ENCODE peak calls at places on chromosomes 1 and 21, in five cellular contexts. C, S, V, N and D are unnamed samples.

GRCh38 chr1:103110701-103111100 is 2.4 kb upstream of the COL11A1 start:
- DNase-seq in C (no peak), S (no peak), V (no peak), N (no peak), D (no peak)

GRCh38 chr1:76121850-76122249 is 47.3 kb downstream of the ST6GALNAC3 start:
- DNase-seq in C (no peak), S (no peak), V (no peak), N (no peak), D (no peak)

GRCh38 chr1:156673387-156674121 is 3.7 kb downstream of the NES start:
- DNase-seq in C (no peak), S (no peak), V (peak), N (no peak), D (no peak)

GRCh38 chr21:33025471-33026298 is at the start of gene OLIG2:
- DNase-seq in C (no peak), S (no peak), V (peak), N (peak), D (no peak)

GRCh38 chr1:167472729-167473529 is 45.4 kb downstream of the CD247 start:
- DNase-seq in C (no peak), S (no peak), V (no peak), N (no peak), D (no peak)

GRCh38 chr1:125086611-125087010 is 3901.8 kb downstream of the SRGAP2C start:
- DNase-seq in C (no peak), S (no peak), V (no peak), N (no peak), D (no peak)

GRCh38 chr1:202207292-202207691 is 13.7 kb downstream of the LGR6 start:
- DNase-seq in C (no peak), S (no peak), V (peak), N (peak), D (no peak)

GRCh38 chr1:5119496-5120234 is 465.3 kb downstream of the AJAP1 start:
- DNase-seq in C (no peak), S (no peak), V (no peak), N (no peak), D (no peak)

GRCh38 chr1:31779687-31780086 is 15.5 kb upstream of the ADGRB2 start:
- DNase-seq in C (no peak), S (no peak), V (no peak), N (no peak), D (no peak)

DNA sequence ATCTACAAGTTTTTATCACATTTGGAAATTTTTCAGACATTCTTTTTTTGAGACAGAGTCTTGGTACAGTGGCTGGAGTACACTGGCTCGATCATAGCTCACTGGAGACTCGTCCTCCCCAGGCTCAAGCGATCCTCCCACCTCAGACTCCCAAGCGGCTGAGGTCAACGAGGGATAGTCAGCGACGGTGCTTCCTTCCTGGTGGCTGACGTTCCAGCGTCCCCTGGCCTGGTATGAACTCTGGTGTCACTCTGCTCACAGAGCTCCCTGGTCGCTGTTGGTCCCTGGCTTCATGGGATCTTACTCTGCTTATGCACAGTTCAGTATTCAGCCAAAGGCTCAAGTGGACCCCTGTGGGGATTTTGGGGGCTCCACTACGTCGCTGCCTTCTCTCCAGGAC is 3.5 kb upstream of the ARHGEF16 start:
- DNase-seq in C (no peak), S (no peak), V (no peak), N (no peak), D (no peak)
- H3K4me3 ChIP-seq in C (no peak), S (no peak), V (no peak), N (no peak), D (no peak)

GRCh38 chr21:46189959-46190490 is 5.8 kb upstream of the SPATC1L start:
- DNase-seq in C (no peak), S (no peak), V (no peak), N (no peak), D (no peak)

GRCh38 chr21:46187814-46188213 is 3.6 kb upstream of the SPATC1L start:
- DNase-seq in C (no peak), S (no peak), V (no peak), N (no peak), D (no peak)

GRCh38 chr21:46189213-46189958 is 5.1 kb upstream of the SPATC1L start:
- DNase-seq in C (no peak), S (no peak), V (no peak), N (peak), D (no peak)

GRCh38 chr21:46187251-46187650 is 3.0 kb upstream of the SPATC1L start:
- DNase-seq in C (no peak), S (no peak), V (no peak), N (no peak), D (no peak)

DNA sequence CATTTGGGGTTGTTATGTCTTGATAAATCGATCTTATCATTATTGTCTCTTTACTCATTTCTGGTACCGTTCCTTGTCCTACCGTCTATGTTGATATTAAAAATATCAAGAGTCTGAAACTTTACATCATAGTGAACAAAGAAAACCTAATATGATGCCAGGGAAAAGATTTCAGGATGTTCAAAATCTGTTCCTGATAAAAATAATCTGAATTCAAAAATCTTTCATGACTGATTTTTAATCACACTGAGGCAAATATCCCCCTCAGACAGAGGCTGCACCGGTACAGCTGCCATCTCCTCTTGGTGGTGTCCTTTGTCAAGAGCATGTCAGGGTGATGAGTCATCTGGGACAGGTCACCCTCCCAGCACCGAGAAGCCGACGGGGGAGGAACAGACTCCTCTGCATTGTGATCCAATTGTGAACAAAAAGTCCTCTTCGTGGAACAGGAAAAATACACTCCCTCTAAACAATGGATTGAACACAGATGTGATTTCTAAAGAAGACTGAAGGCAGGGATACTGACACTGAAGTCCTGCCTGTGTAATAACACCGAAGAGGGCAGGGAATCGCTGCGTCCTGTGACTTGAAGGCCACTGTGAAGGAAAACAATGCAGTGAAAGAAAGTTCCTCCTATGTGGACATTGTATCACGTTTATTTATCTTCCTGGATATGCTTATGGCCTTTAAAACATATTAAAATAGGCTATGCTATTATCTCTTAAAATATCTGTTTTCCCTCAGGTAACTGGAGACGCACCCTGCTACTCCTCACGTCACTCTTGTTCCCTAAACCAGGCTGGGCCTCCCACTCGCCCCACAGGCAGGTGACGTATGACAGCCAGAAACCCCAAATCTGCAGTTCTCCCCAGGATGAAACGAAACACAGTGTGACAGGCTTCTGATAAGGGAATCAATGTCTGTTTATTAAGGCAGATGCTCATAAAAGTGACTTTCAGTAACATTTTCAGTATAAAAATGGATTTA is 4.3 kb upstream of the SPATC1L start:
- DNase-seq in C (peak), S (no peak), V (peak), N (peak), D (no peak)
- TF ChIP-seq POLR2AphosphoS5 in C (no peak), S (no peak), V (no peak), N (no peak), D (no peak)

GRCh38 chr1:35707253-35708178 is 11.2 kb downstream of the C1orf216 start:
- DNase-seq in C (no peak), S (no peak), V (peak), N (no peak), D (no peak)
- TF ChIP-seq EZH2 in C (no peak), S (no peak), V (no peak), N (peak), D (no peak)

GRCh38 chr1:61056674-61057439 is 25.5 kb upstream of the NFIA start:
- DNase-seq in C (peak), S (no peak), V (peak), N (peak), D (no peak)
- H3K4me3 ChIP-seq in C (peak), S (no peak), V (peak), N (peak), D (peak)

GRCh38 chr1:107061886-107062285 is 5.4 kb downstream of the PRMT6 start:
- DNase-seq in C (no peak), S (no peak), V (no peak), N (no peak), D (no peak)

GRCh38 chr1:107058245-107059032 is 2.0 kb downstream of the PRMT6 start:
- DNase-seq in C (no peak), S (no peak), V (no peak), N (no peak), D (no peak)

GRCh38 chr1:107056426-107057196 is at the start of gene PRMT6:
- DNase-seq in C (peak), S (peak), V (peak), N (peak), D (peak)

DNA sequence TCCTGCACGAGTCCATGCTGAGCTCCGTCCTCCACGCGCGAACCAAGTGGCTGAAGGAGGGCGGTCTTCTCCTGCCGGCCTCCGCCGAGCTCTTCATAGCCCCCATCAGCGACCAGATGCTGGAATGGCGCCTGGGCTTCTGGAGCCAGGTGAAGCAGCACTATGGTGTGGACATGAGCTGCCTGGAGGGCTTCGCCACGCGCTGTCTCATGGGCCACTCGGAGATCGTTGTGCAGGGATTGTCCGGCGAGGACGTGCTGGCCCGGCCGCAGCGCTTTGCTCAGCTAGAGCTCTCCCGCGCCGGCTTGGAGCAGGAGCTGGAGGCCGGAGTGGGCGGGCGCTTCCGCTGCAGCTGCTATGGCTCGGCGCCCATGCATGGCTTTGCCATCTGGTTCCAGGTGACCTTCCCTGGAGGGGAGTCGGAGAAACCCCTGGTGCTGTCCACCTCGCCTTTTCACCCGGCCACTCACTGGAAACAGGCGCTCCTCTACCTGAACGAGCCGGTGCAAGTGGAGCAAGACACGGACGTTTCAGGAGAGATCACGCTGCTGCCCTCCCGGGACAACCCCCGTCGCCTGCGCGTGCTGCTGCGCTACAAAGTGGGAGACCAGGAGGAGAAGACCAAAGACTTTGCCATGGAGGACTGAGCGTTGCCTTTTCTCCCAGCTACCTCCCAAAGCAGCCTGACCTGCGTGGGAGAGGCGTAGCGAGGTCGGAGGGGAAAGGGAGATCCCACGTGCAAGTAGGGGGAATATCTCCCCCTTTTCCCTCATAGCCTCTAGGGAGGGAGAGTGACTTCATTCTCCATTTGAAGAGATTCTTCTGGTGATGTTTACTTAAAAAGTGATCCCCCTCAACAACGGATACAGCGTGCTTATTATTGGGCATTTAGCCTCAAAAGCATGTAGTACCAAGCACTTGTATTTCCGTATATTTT is 991 bp downstream of the PRMT6 start:
- DNase-seq in C (no peak), S (no peak), V (peak), N (peak), D (no peak)
- TF ChIP-seq POLR2AphosphoS5 in C (no peak), S (no peak), V (peak), N (peak), D (no peak)

GRCh38 chr1:26337625-26338024 is 16.3 kb downstream of the CRYBG2 start:
- DNase-seq in C (no peak), S (no peak), V (no peak), N (no peak), D (no peak)
- TF ChIP-seq EZH2 in C (no peak), S (no peak), V (no peak), N (no peak), D (no peak)

GRCh38 chr1:13582713-13583443 is 754 bp upstream of the PDPN start:
- DNase-seq in C (no peak), S (no peak), V (peak), N (no peak), D (no peak)
- H3K4me3 ChIP-seq in C (no peak), S (no peak), V (peak), N (no peak), D (no peak)